ENCODE peak calls at places on chromosomes 4 and X, in four cellular contexts. M, D, U and H are unnamed samples.

GRCh38 chr4:185023471-185023870 is 5.2 kb downstream of the HELT start:
- DNase-seq in U (no peak), D (no peak), M (no peak), H (no peak)

GRCh38 chr4:116358633-116359222 is 726.6 kb downstream of the TRAM1L1 start:
- DNase-seq in M (peak), U (peak), D (no peak), H (peak)

GRCh38 chr4:161629694-161630441 is 533.9 kb downstream of the FSTL5 start:
- DNase-seq in U (no peak), M (no peak), D (no peak), H (no peak)

GRCh38 chr4:128766781-128767180 is 42.7 kb upstream of the JADE1 start:
- DNase-seq in D (no peak), U (no peak), M (no peak), H (no peak)

GRCh38 chr4:183335369-183335940 is 13.2 kb upstream of the CLDN24 start:
- DNase-seq in D (no peak), U (no peak), M (peak), H (peak)

GRCh38 chr4:70334681-70335080 is at the start of gene CABS1:
- DNase-seq in D (no peak), U (no peak), M (no peak), H (no peak)

GRCh38 chr4:90099795-90100194 is 27.4 kb upstream of the CCSER1 start:
- DNase-seq in U (no peak), M (no peak), D (no peak), H (no peak)

GRCh38 chr4:11585506-11585905 is 156.8 kb upstream of the HS3ST1 start:
- DNase-seq in U (no peak), D (no peak), M (peak), H (peak)

GRCh38 chr4:26141101-26141830 is 179.5 kb upstream of the RBPJ start:
- DNase-seq in M (no peak), U (no peak), D (no peak), H (no peak)

GRCh38 chr4:23213198-23213597 is 520.5 kb downstream of the GBA3 start:
- DNase-seq in M (no peak), D (no peak), U (no peak), H (no peak)

GRCh38 chr4:129822708-129823504 is 727.0 kb downstream of the C4orf33 start:
- DNase-seq in M (peak), D (peak), U (peak), H (peak)

GRCh38 chr4:6520051-6520450 is 47.6 kb upstream of the PPP2R2C start:
- DNase-seq in U (no peak), M (no peak), D (no peak), H (no peak)

GRCh38 chrX:12891915-12892506 is 14.4 kb upstream of the TLR8 start:
- DNase-seq in M (no peak), D (no peak), U (no peak), H (no peak)

GRCh38 chrX:34612036-34612435 is 45.0 kb downstream of the TMEM47 start:
- DNase-seq in D (no peak), U (no peak), M (peak), H (peak)

GRCh38 chrX:13281289-13281688 is 38.6 kb downstream of the ATXN3L start:
- DNase-seq in U (no peak), M (no peak), D (no peak), H (no peak)

GRCh38 chrX:47573334-47574095 is 8.7 kb upstream of the TIMP1 start:
- DNase-seq in U (peak), M (no peak), D (peak), H (peak)

GRCh38 chr4:36006226-36006625 is 238.1 kb downstream of the ARAP2 start:
- DNase-seq in M (peak), U (no peak), D (no peak), H (peak)

GRCh38 chr4:69568787-69569186 is 70.7 kb downstream of the UGT2A2 start:
- DNase-seq in D (no peak), M (no peak), U (no peak), H (no peak)

GRCh38 chrX:43526206-43526605 is 129.9 kb upstream of the MAOA start:
- DNase-seq in M (no peak), U (no peak), D (no peak), H (no peak)

GRCh38 chrX:16770970-16771482 is 15.2 kb upstream of the TXLNG start:
- DNase-seq in U (no peak), M (no peak), D (no peak), H (no peak)

GRCh38 chrX:16772460-16772859 is 13.8 kb upstream of the TXLNG start:
- DNase-seq in U (no peak), M (peak), D (no peak), H (peak)

GRCh38 chrX:16774746-16775145 is 11.5 kb upstream of the TXLNG start:
- DNase-seq in U (no peak), M (no peak), D (no peak), H (no peak)

GRCh38 chrX:16771483-16772398 is 14.5 kb upstream of the TXLNG start:
- DNase-seq in M (peak), U (peak), D (no peak), H (peak)
- H3K4me3 ChIP-seq in M (no peak), U (no peak), D (no peak), H (no peak)

GRCh38 chrX:24494544-24495113 is 29.5 kb downstream of the PDK3 start:
- DNase-seq in U (no peak), M (peak), D (no peak), H (peak)

GRCh38 chrX:24493740-24494543 is 28.9 kb downstream of the PDK3 start:
- DNase-seq in U (no peak), D (no peak), M (no peak), H (no peak)

GRCh38 chrX:24495700-24496099 is 30.6 kb downstream of the PDK3 start:
- DNase-seq in M (no peak), U (no peak), D (no peak), H (no peak)

GRCh38 chrX:24498181-24498580 is 33.1 kb downstream of the PDK3 start:
- DNase-seq in D (no peak), U (no peak), M (peak), H (peak)

GRCh38 chrX:24498975-24499374 is 33.9 kb downstream of the PDK3 start:
- DNase-seq in M (peak), D (no peak), U (peak), H (peak)
- TF ChIP-seq CTCF in M (peak), D (no peak), U (peak), H (peak)

GRCh38 chr4:113293673-113294072 is 244.2 kb downstream of the ANK2 start:
- DNase-seq in U (no peak), D (no peak), M (no peak), H (peak)
- H3K4me3 ChIP-seq in U (no peak), D (peak), M (no peak), H (peak)

DNA sequence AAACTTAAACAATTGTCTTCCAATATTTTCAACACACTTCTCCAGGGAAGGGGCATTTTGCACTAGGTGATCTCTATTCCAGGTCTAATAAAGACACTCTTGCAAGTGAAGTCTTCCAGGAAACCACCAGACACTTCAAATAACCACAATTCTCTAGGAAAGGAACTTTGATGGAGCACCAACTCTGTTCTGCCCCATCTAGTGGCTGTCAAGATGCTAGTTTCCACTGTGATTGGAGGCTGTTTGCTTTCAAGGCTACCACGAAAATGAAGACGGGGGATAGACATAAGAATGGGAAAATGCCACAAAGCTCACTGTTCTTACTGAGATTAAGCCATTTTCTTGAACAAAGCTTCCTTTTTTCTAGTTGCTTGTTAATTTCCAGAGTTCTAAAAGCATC is 100.6 kb upstream of the F9 start:
- DNase-seq in M (no peak), U (peak), D (no peak), H (no peak)
- TF ChIP-seq CTCF in M (no peak), U (no peak), D (no peak), H (no peak)